ENCODE peak calls at places on chromosome 17, in ten cellular contexts. F, W, G, K, R, V, E, M, C and X are unnamed samples.

GRCh38 chr17:43601280-43602050 is 55.3 kb upstream of the ETV4 start:
- DNase-seq in V (no peak), G (no peak), K (no peak), R (no peak), E (no peak), F (no peak), C (peak), W (no peak), M (no peak), X (no peak)

GRCh38 chr17:27846042-27846655 is 45.8 kb upstream of the NOS2 start:
- DNase-seq in M (no peak), K (peak), W (no peak), F (no peak), R (no peak), E (no peak), G (peak), C (no peak), V (no peak), X (peak)

GRCh38 chr17:50210249-50211225 is 9.1 kb upstream of the COL1A1 start:
- DNase-seq in F (no peak), W (peak), V (peak), M (peak), G (no peak), C (peak), E (peak), R (no peak), K (peak), X (peak)

GRCh38 chr17:2364132-2365116 is 27.1 kb downstream of the SGSM2 start:
- DNase-seq in K (no peak), V (no peak), W (no peak), R (no peak), C (peak), E (no peak), F (no peak), G (no peak), M (no peak), X (no peak)

GRCh38 chr17:60315650-60316049 is 76.3 kb downstream of the USP32 start:
- DNase-seq in K (no peak), C (no peak), V (no peak), F (no peak), R (no peak), G (no peak), M (no peak), W (no peak), E (no peak), X (no peak)

GRCh38 chr17:76458580-76459490 is 5.9 kb upstream of the UBE2O start:
- DNase-seq in F (no peak), V (peak), E (peak), W (no peak), M (peak), G (no peak), K (peak), R (peak), C (no peak), X (peak)

GRCh38 chr17:42553161-42553818 is 567 bp downstream of the HSD17B1 start:
- DNase-seq in K (no peak), V (no peak), E (peak), F (no peak), C (no peak), G (no peak), R (no peak), W (no peak), M (no peak), X (no peak)

GRCh38 chr17:42120161-42121065 is 754 bp downstream of the KAT2A start:
- DNase-seq in E (peak), W (no peak), V (no peak), R (peak), M (no peak), G (no peak), F (no peak), K (peak), C (no peak), X (peak)

GRCh38 chr17:68257924-68258323 is 10.1 kb downstream of the AMZ2 start:
- DNase-seq in E (no peak), C (no peak), R (no peak), V (no peak), G (no peak), K (no peak), F (no peak), W (no peak), M (no peak), X (no peak)

GRCh38 chr17:45857977-45858708 is 13.5 kb downstream of the SPPL2C start:
- DNase-seq in M (peak), E (peak), C (no peak), K (peak), R (no peak), V (peak), G (no peak), W (no peak), F (peak), X (no peak)

GRCh38 chr17:45786349-45786748 is 2.2 kb downstream of the CRHR1 start:
- DNase-seq in M (no peak), R (no peak), K (no peak), V (no peak), F (no peak), G (no peak), W (no peak), E (no peak), C (no peak), X (no peak)

GRCh38 chr17:48174833-48175232 is 67.3 kb downstream of the SNX11 start:
- DNase-seq in W (no peak), K (no peak), M (no peak), V (no peak), G (no peak), F (no peak), E (no peak), R (no peak), C (no peak), X (no peak)

GRCh38 chr17:82668631-82669099 is 20.4 kb upstream of the WDR45B start:
- DNase-seq in C (peak), W (no peak), F (peak), M (peak), E (peak), K (peak), R (peak), G (peak), V (peak), X (peak)
- TF ChIP-seq CTCF in C (peak), W (no peak), F (peak), M (peak), E (peak), K (peak), R (peak), G (peak), V (peak), X (peak)

GRCh38 chr17:57514614-57515013 is 230.5 kb downstream of the CCDC182 start:
- DNase-seq in W (no peak), R (no peak), G (no peak), M (no peak), C (no peak), K (no peak), F (no peak), E (no peak), V (no peak), X (no peak)

GRCh38 chr17:57517519-57518342 is 227.4 kb downstream of the CCDC182 start:
- DNase-seq in G (no peak), E (no peak), K (no peak), F (no peak), W (no peak), M (no peak), C (no peak), V (no peak), R (no peak), X (no peak)

GRCh38 chr17:57516290-57517215 is 228.5 kb downstream of the CCDC182 start:
- DNase-seq in E (no peak), W (no peak), K (no peak), V (no peak), C (no peak), F (no peak), R (no peak), M (no peak), G (no peak), X (no peak)

GRCh38 chr17:57517216-57517518 is 227.9 kb downstream of the CCDC182 start:
- DNase-seq in G (no peak), M (no peak), E (no peak), F (no peak), R (no peak), K (no peak), W (no peak), V (no peak), C (no peak), X (no peak)

DNA sequence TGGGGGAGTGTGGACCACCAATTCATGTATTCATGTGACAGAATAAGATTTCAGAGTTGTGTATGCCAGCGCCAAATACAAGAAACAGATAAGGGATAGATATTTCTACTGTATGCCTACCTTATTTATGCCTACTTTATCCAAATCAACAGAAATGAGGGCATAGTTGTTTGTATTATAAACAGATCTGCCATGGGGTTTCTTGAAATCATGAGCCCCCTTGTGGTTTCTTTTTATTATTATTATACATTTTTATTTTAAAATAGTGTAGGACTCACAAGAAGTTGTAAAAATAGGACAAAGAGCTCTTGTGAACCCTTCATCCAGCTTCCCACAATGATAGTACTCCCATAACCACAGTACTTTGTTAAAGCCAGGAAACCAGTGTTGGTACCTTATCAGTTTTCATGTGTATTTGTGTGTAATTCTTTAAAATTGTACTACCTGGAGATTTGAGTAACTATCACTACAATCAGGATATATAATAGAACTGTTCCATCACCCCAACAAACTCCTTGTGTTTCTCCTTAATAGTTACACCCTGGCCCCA is 229.4 kb downstream of the CCDC182 start:
- DNase-seq in V (no peak), M (no peak), G (no peak), F (no peak), K (no peak), R (no peak), W (no peak), C (no peak), E (no peak), X (no peak)
- TF ChIP-seq CTCF in V (peak), M (peak), G (no peak), F (no peak), K (no peak), R (no peak), W (no peak), C (no peak), E (no peak), X (no peak)

GRCh38 chr17:71759422-71760060 is 361.3 kb upstream of the SOX9 start:
- DNase-seq in F (no peak), C (no peak), V (no peak), K (no peak), R (no peak), W (no peak), M (no peak), G (no peak), E (no peak), X (no peak)

GRCh38 chr17:71757956-71758355 is 362.9 kb upstream of the SOX9 start:
- DNase-seq in C (no peak), R (no peak), K (no peak), M (no peak), F (no peak), V (no peak), W (no peak), E (no peak), G (no peak), X (no peak)

GRCh38 chr17:71762526-71762925 is 358.3 kb upstream of the SOX9 start:
- DNase-seq in G (no peak), E (no peak), V (no peak), K (no peak), R (no peak), F (no peak), M (no peak), C (no peak), W (no peak), X (peak)

GRCh38 chr17:71757156-71757555 is 363.7 kb upstream of the SOX9 start:
- DNase-seq in R (no peak), F (no peak), W (no peak), M (no peak), C (no peak), K (no peak), G (no peak), V (no peak), E (no peak), X (no peak)

DNA sequence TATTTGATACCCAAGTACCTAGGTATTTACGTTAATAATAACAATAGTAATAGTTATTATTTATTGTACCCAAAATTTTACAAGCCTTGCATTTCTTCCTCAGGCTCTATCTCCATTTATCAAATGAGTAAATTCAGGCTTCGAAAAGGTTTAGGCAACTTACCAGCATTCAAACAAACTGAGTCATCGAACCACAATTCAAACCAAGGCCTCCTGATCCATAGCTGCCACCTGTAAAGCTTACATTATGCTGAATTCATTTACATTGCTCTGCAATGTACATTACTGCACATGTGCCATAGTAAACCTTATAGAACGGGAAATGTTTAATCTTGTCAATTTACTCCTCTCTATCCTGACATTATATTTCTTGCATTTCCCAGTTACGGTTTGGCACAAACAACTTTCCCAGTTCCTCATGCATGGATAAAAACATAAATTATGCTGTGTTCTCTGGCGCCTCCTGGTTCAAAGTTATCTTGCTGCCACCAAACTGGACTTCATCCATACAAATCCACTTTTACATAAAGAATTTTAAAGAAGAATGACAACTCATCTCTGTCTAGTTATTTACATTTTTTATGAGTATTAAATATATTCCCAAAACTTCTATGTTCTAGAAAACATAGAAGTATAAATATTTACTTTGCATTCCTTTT is 360.6 kb upstream of the SOX9 start:
- DNase-seq in V (no peak), E (no peak), R (no peak), G (no peak), W (no peak), C (no peak), M (no peak), K (peak), F (no peak), X (no peak)
- TF ChIP-seq CTCF in V (peak), E (no peak), R (no peak), G (no peak), W (no peak), C (no peak), M (peak), K (no peak), F (no peak), X (peak)

DNA sequence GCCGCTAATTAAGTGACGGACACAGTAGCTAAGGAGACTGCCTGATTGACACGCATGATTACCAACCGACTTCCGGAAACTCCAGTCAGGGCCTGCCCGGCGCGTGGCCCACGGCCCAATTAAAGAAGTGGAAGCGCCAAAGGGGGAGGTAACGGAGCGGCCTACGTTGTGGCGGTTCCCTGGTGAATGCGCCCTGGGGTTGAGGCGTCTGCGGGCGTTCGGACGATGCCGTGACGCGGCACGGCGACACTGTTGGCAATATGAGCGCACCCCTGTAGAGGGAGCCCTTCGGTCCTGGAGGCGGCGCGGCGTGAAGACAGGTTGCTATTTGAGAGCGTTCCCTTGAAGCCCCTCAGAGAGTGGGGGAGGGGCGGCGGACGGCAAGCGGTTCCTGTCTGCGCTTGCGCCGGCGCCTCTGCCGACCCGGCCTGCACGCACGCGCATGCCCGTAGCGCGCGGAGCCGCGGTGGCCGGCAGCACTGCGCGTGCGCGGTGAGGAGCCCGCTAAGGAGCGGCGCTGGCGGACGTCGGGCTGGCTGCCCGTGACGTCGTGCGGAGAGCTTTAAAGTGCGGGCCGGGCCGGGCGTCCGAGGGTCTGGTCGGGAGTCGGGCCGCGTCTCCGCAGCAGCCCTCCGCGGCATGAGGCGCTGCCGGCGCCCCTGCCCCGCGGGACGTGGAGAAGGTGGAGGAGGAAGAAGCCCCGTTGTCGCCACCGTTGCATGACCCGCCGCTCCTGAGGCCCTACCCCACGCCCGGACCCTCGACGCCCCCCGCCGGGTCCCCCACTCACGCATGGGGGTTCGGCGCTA is at the start of gene ALKBH5:
- DNase-seq in M (peak), W (peak), R (peak), K (peak), C (peak), E (peak), V (peak), F (peak), G (peak), X (peak)
- TF ChIP-seq CTCF in M (peak), W (no peak), R (no peak), K (no peak), C (no peak), E (peak), V (peak), F (peak), G (peak), X (no peak)

GRCh38 chr17:53191878-53192277 is 630.8 kb upstream of the KIF2B start:
- DNase-seq in F (no peak), C (no peak), R (no peak), V (no peak), M (no peak), W (no peak), G (no peak), E (no peak), K (no peak), X (no peak)
- TF ChIP-seq CTCF in F (no peak), C (peak), R (no peak), V (no peak), M (no peak), W (no peak), G (no peak), E (no peak), K (no peak), X (no peak)

GRCh38 chr17:10516638-10517037 is 1.7 kb downstream of the MYH1 start:
- DNase-seq in F (no peak), G (no peak), E (no peak), W (no peak), R (no peak), K (no peak), C (no peak), V (no peak), M (no peak), X (no peak)

GRCh38 chr17:10512856-10513255 is 5.5 kb downstream of the MYH1 start:
- DNase-seq in M (no peak), G (no peak), V (no peak), F (no peak), E (no peak), K (no peak), C (no peak), R (no peak), W (no peak), X (no peak)

GRCh38 chr17:10516065-10516464 is 2.3 kb downstream of the MYH1 start:
- DNase-seq in R (no peak), C (no peak), M (no peak), K (no peak), W (no peak), F (no peak), V (no peak), E (no peak), G (no peak), X (no peak)

GRCh38 chr17:10518271-10519037 is at the start of gene MYH1:
- DNase-seq in M (no peak), K (no peak), E (no peak), G (no peak), V (no peak), R (no peak), F (no peak), W (no peak), C (no peak), X (no peak)

DNA sequence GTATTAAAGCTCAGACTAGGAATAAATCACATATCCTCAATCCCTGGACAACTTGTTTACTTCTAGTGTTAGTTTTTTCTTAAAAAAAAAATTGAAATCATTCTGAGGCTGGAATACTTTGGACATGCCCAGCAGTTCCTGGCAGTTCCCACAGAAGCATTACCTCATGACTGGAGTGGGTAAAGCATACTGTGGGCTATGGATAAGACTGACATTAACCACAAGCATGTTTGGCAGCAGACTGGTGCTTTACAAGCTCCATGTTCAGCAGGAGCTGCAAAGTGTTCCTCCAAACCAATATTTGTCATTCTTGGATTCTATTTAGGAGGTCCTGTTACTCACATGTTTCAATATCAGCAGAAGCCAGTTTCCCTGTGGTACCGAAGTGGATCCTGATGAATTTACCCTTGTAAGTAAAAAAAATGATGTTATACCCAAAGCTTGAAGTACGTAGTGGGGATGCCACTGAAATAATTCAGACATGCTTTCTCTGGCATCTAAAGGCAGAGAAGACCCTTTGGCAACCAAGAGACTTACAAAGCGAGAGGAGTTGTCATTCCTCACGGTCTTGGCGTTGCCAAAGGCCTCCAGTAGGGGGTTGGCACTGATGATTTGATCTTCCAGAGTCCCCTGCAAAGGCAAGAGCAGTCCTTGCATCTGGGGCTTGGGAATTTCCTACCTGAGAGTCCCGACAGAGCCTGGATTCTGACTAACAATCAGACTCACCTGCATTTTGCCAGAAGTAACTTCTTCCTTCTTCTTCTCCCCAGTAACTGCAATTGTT is 4.9 kb downstream of the MYH1 start:
- DNase-seq in E (no peak), M (no peak), V (no peak), K (no peak), F (no peak), C (no peak), G (no peak), W (no peak), R (no peak), X (no peak)
- TF ChIP-seq CTCF in E (no peak), M (no peak), V (no peak), K (no peak), F (no peak), C (no peak), G (no peak), W (no peak), R (no peak), X (no peak)

DNA sequence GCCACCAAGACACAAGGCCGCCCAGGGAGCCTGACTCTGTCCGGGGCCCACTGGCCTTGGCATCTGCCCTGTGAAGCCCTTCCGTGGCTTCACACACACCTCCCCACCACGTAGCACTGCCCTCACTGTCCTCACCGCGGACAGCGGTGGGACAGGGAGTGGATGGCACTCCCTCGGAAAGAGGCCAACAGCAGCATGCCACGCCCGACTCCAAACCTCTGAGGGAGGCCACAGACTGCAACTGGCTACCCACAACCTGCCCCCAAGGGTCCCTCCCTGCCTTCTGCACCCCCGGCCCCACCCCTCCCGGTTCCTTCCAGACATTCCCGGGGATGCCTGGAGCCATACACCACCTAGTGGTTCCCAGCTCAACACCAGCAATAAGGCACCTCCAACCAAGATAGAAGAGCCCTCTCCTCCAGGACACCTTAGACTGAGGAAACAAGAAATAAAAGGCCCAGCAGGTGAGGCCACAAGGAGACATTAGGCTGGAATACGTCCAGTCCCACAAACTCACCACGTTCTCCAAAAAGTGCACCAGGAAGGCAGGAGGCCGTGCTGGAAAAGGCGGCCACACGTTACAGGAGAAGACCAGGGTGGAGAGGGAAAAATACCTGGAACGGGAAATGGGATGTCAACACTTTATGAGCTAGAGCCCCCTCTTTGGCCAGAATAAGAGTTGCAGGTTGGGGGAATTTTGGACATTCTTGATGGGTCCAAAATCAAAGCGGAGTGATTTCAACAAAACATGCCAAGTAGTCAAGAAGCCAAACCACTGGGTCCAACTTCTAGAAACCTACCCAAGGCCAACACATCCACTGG is 310.0 kb downstream of the SOX9 start:
- DNase-seq in V (no peak), G (no peak), E (no peak), R (no peak), F (no peak), K (peak), M (no peak), C (no peak), W (no peak), X (peak)
- TF ChIP-seq CTCF in V (peak), G (no peak), E (no peak), R (no peak), F (peak), K (peak), M (peak), C (no peak), W (no peak), X (peak)